ENCODE peak calls at places on chromosomes 1 and 21, in eight cellular contexts. Z is stimulated activated CD8-positive, alpha-beta memory T cell treated with anti-CD3 and anti-CD28 coated beads, Interleukin-15, amount 100 ng/mL, for 24 hours; T is stimulated activated CD4-positive, alpha-beta T cell treated with anti-CD3 and anti-CD28 coated beads, Interleukin-4, amount 100 ng/mL, for 24 hours; F is CD4-positive, alpha-beta T cell; K is stromal cell of bone marrow; S is EL; W is COR-L47; P is Jurkat, Clone E6-1. X is an unnamed sample.

GRCh38 chr1:94873520-94874351 is 53.2 kb downstream of the CNN3 start:
- DNase-seq in K (no peak), S (no peak), W (peak), P (no peak), Z (no peak), F (no peak), T (no peak), X (peak)

GRCh38 chr1:54117815-54118563 is 34.8 kb downstream of the CDCP2 start:
- DNase-seq in S (peak), P (no peak), W (no peak), T (no peak), F (no peak), Z (no peak), K (no peak), X (no peak)

GRCh38 chr1:169124459-169124858 is 18.0 kb downstream of the ATP1B1 start:
- DNase-seq in T (no peak), Z (no peak), S (no peak), P (no peak), F (no peak), W (no peak), K (no peak), X (no peak)

GRCh38 chr1:41741244-41741643 is 177.5 kb downstream of the HIVEP3 start:
- DNase-seq in F (no peak), Z (no peak), T (peak), P (no peak), W (no peak), S (no peak), K (no peak), X (no peak)

GRCh38 chr1:153932071-153932592 is 9.4 kb upstream of the GATAD2B start:
- DNase-seq in T (no peak), P (no peak), F (no peak), W (no peak), Z (no peak), K (no peak), S (no peak), X (no peak)

GRCh38 chr1:161163793-161164192 is 2.4 kb upstream of the PPOX start:
- DNase-seq in Z (no peak), S (no peak), W (no peak), K (no peak), F (no peak), T (no peak), P (no peak), X (no peak)

GRCh38 chr1:112636597-112637256 is 17.1 kb downstream of the CAPZA1 start:
- DNase-seq in T (no peak), W (no peak), P (no peak), F (no peak), K (no peak), Z (no peak), S (peak), X (no peak)

GRCh38 chr21:18249542-18250152 is 5.0 kb downstream of the CHODL start:
- DNase-seq in W (no peak), K (no peak), P (no peak), T (no peak), S (no peak), F (no peak), Z (no peak), X (no peak)

GRCh38 chr1:71088645-71089287 is 7.9 kb upstream of the ZRANB2 start:
- DNase-seq in S (no peak), F (no peak), T (no peak), W (no peak), P (no peak), Z (no peak), K (no peak), X (no peak)

GRCh38 chr1:246020231-246020954 is 486.7 kb downstream of the SMYD3 start:
- DNase-seq in P (no peak), K (peak), F (no peak), Z (no peak), W (no peak), S (no peak), T (no peak), X (no peak)

GRCh38 chr1:58577676-58578073 is 623 bp upstream of the TACSTD2 start:
- DNase-seq in W (no peak), S (no peak), P (no peak), T (no peak), F (no peak), Z (no peak), K (no peak), X (no peak)

GRCh38 chr1:27961646-27962221 is 2.0 kb downstream of the XKR8 start:
- DNase-seq in T (no peak), S (peak), K (no peak), P (no peak), Z (no peak), F (no peak), W (no peak), X (no peak)

GRCh38 chr1:182317489-182318180 is 74.0 kb downstream of the GLUL start:
- DNase-seq in F (no peak), W (no peak), K (no peak), Z (no peak), T (no peak), P (no peak), S (no peak), X (no peak)

GRCh38 chr1:61506231-61506630 is 218.7 kb downstream of the TM2D1 start:
- DNase-seq in T (no peak), S (no peak), P (no peak), W (no peak), K (no peak), Z (no peak), F (no peak), X (no peak)

GRCh38 chr1:89889336-89889640 is 68.5 kb downstream of the LRRC8D start:
- DNase-seq in P (no peak), W (no peak), K (no peak), F (no peak), T (no peak), Z (no peak), S (no peak), X (no peak)

GRCh38 chr21:33071878-33072306 is 2.0 kb downstream of the OLIG1 start:
- DNase-seq in Z (no peak), S (peak), P (no peak), T (no peak), W (no peak), F (no peak), K (no peak), X (no peak)

GRCh38 chr1:161226320-161226711 is 456 bp downstream of the TOMM40L start:
- DNase-seq in Z (no peak), T (no peak), K (no peak), W (no peak), P (no peak), F (no peak), S (no peak), X (no peak)

GRCh38 chr1:29519733-29520132 is 283.4 kb downstream of the PTPRU start:
- DNase-seq in K (no peak), T (no peak), F (no peak), W (no peak), P (no peak), S (no peak), Z (no peak), X (peak)

GRCh38 chr1:6888870-6889269 is 103.6 kb downstream of the CAMTA1 start:
- DNase-seq in P (no peak), K (no peak), T (no peak), F (no peak), W (no peak), S (no peak), Z (no peak), X (no peak)

GRCh38 chr1:65650682-65651081 is 142.0 kb upstream of the PDE4B start:
- DNase-seq in F (no peak), K (no peak), W (no peak), P (no peak), T (no peak), S (no peak), Z (no peak), X (no peak)

GRCh38 chr1:30868833-30869435 is 39.6 kb downstream of the SDC3 start:
- DNase-seq in S (no peak), Z (no peak), W (no peak), F (no peak), P (peak), K (no peak), T (no peak), X (no peak)

GRCh38 chr1:82483146-82483545 is 682.4 kb downstream of the ADGRL2 start:
- DNase-seq in K (no peak), T (no peak), W (no peak), P (no peak), S (no peak), F (no peak), Z (no peak), X (no peak)